ENCODE peak calls at places on chromosomes 16 and 17, in ten cellular contexts. U is MCF 10A, M is DMS153, L is body of pancreas, C is GDM1, T is IMR-90, H is tibial nerve, B is stomach, A is activated T-cell treated with anti-CD3 and anti-CD28 coated beads for 1 hour, R is nephron progenitor cell. F is an unnamed sample.

GRCh38 chr17:66934040-66934439 is 30.5 kb upstream of the CACNG4 start:
- DNase-seq in U (no peak), B (no peak), L (no peak), M (no peak), H (no peak), C (no peak), T (no peak), R (no peak), A (no peak), F (no peak)

GRCh38 chr16:4244254-4244812 is 2.5 kb upstream of the SRL start:
- DNase-seq in A (no peak), B (peak), C (no peak), H (no peak), M (no peak), R (no peak), T (peak), L (peak), U (peak), F (peak)

GRCh38 chr17:38454528-38454927 is 26.3 kb downstream of the ARHGAP23 start:
- DNase-seq in A (no peak), R (no peak), B (peak), M (no peak), L (peak), H (peak), C (no peak), T (peak), U (peak), F (peak)

GRCh38 chr17:65145743-65146142 is 8.6 kb downstream of the RGS9 start:
- DNase-seq in B (no peak), M (no peak), T (no peak), A (no peak), C (no peak), L (no peak), R (no peak), U (no peak), H (no peak), F (no peak)

GRCh38 chr16:23128056-23128455 is 21.2 kb downstream of the USP31 start:
- DNase-seq in H (no peak), T (no peak), R (no peak), M (no peak), C (no peak), U (no peak), L (no peak), B (no peak), A (no peak), F (no peak)

GRCh38 chr17:65529761-65530157 is 31.7 kb downstream of the AXIN2 start:
- DNase-seq in M (no peak), L (no peak), B (no peak), C (no peak), R (no peak), U (no peak), A (no peak), H (no peak), T (no peak), F (no peak)

GRCh38 chr16:57629516-57630401 is 1.3 kb downstream of the ADGRG1 start:
- DNase-seq in C (peak), A (no peak), L (no peak), B (no peak), R (no peak), U (no peak), M (no peak), H (no peak), T (no peak), F (no peak)

GRCh38 chr17:44374306-44375195 is 10.9 kb upstream of the FAM171A2 start:
- DNase-seq in C (no peak), L (no peak), T (peak), B (no peak), U (no peak), A (no peak), M (peak), R (peak), H (no peak), F (no peak)

GRCh38 chr17:40358323-40359038 is 6.1 kb downstream of the GJD3 start:
- DNase-seq in T (peak), R (peak), H (peak), B (peak), M (peak), U (peak), L (peak), C (peak), A (peak), F (peak)

GRCh38 chr17:40356906-40357861 is 7.4 kb downstream of the GJD3 start:
- DNase-seq in B (no peak), C (no peak), A (no peak), R (no peak), M (no peak), T (no peak), H (peak), U (no peak), L (no peak), F (no peak)

GRCh38 chr17:61412860-61413653 is 13.4 kb downstream of the TBX2 start:
- DNase-seq in L (no peak), U (no peak), B (no peak), H (no peak), C (no peak), R (no peak), T (no peak), M (no peak), A (no peak), F (peak)

GRCh38 chr17:82648761-82649474 is 674 bp upstream of the WDR45B start:
- DNase-seq in M (no peak), U (no peak), A (no peak), H (no peak), C (no peak), L (peak), R (peak), B (peak), T (no peak), F (peak)

GRCh38 chr16:86819523-86819887 is 241.2 kb downstream of the FOXL1 start:
- DNase-seq in C (no peak), L (no peak), T (no peak), B (no peak), M (no peak), R (no peak), U (no peak), H (no peak), A (no peak), F (no peak)

GRCh38 chr17:42891539-42892152 is 9.0 kb upstream of the G6PC1 start:
- DNase-seq in R (peak), B (peak), T (peak), C (peak), A (no peak), M (peak), U (no peak), L (peak), H (no peak), F (peak)

GRCh38 chr16:77618011-77618410 is 104.3 kb upstream of the NUDT7 start:
- DNase-seq in H (no peak), M (no peak), U (peak), A (no peak), B (no peak), L (no peak), C (no peak), T (no peak), R (no peak), F (no peak)

GRCh38 chr16:2157480-2158261 is 2.1 kb downstream of the TRAF7 start:
- DNase-seq in R (no peak), C (no peak), T (no peak), B (peak), L (peak), A (no peak), H (no peak), M (no peak), U (no peak), F (peak)

GRCh38 chr17:31371511-31372097 is 19.9 kb upstream of the RAB11FIP4 start:
- DNase-seq in M (no peak), C (no peak), H (no peak), U (no peak), B (no peak), A (no peak), T (peak), R (no peak), L (no peak), F (peak)

GRCh38 chr16:56423584-56424403 is 1.6 kb downstream of the AMFR start:
- DNase-seq in R (no peak), M (no peak), C (no peak), T (no peak), A (no peak), U (no peak), L (no peak), B (no peak), H (no peak), F (no peak)

GRCh38 chr16:22787456-22788189 is 26.3 kb upstream of the HS3ST2 start:
- DNase-seq in H (no peak), L (no peak), B (no peak), T (peak), A (no peak), M (peak), C (peak), U (peak), R (no peak), F (peak)

GRCh38 chr17:17792551-17793377 is 44.0 kb downstream of the SREBF1 start:
- DNase-seq in M (no peak), C (peak), L (peak), H (no peak), R (no peak), U (no peak), T (peak), B (peak), A (peak), F (no peak)

GRCh38 chr17:80034977-80035686 is 540 bp downstream of the TBC1D16 start:
- DNase-seq in A (peak), C (no peak), L (peak), H (no peak), T (peak), R (peak), U (peak), M (no peak), B (no peak), F (peak)

GRCh38 chr17:78374189-78374588 is 4.3 kb upstream of the PGS1 start:
- DNase-seq in T (no peak), L (no peak), B (no peak), A (no peak), R (no peak), C (no peak), M (no peak), H (no peak), U (no peak), F (no peak)

GRCh38 chr16:73572135-73572534 is 524.2 kb upstream of the ZFHX3 start:
- DNase-seq in L (peak), U (peak), R (peak), H (peak), A (no peak), T (no peak), M (no peak), B (peak), C (no peak), F (no peak)